ENCODE peak calls at places on chromosomes 1 and 21, in seven cellular contexts. P, N, X, T, C, Z and Q are unnamed samples. For H3K4me1, the result is how much of the 10 kb centered on the place peaks cover.

GRCh38 chr21:45989355-45990048 is 7.9 kb downstream of the COL6A1 start:
- DNase-seq in C (no peak), X (no peak), T (peak), Z (no peak), N (peak), P (no peak), Q (no peak)

GRCh38 chr1:206706806-206707205 is 22.1 kb downstream of the MAPKAPK2 start:
- DNase-seq in Z (no peak), X (no peak), T (no peak), C (no peak), P (no peak), N (no peak), Q (no peak)

GRCh38 chr21:14955936-14956520 is 108.8 kb downstream of the NRIP1 start:
- DNase-seq in X (no peak), N (no peak), C (no peak), P (no peak), Z (no peak), T (no peak), Q (no peak)

GRCh38 chr1:29245876-29246275 is 9.6 kb downstream of the PTPRU start:
- DNase-seq in N (no peak), P (peak), C (no peak), X (peak), Z (no peak), T (no peak), Q (no peak)

GRCh38 chr1:205477759-205478247 is 22.0 kb upstream of the BLACAT1 start:
- DNase-seq in Z (no peak), P (no peak), N (peak), C (peak), T (peak), X (peak), Q (no peak)

GRCh38 chr1:117572546-117572945 is 33.3 kb upstream of the TENT5C start:
- DNase-seq in T (peak), X (no peak), Z (peak), P (no peak), N (no peak), C (no peak), Q (no peak)

GRCh38 chr1:8061210-8061609 is 35.1 kb upstream of the ERRFI1 start:
- DNase-seq in N (no peak), P (no peak), C (peak), T (no peak), X (peak), Z (no peak), Q (no peak)

GRCh38 chr1:177800386-177801058 is 169.3 kb downstream of the SEC16B start:
- DNase-seq in Z (no peak), N (no peak), T (no peak), C (no peak), X (peak), P (no peak), Q (no peak)

GRCh38 chr21:40841524-40842196 is 5.3 kb downstream of the DSCAM start:
- DNase-seq in X (peak), T (peak), N (no peak), P (peak), Z (no peak), C (peak), Q (no peak)

GRCh38 chr21:29943885-29944284 is 4.1 kb upstream of the GRIK1 start:
- DNase-seq in P (peak), X (no peak), C (no peak), T (no peak), N (no peak), Z (no peak), Q (no peak)

GRCh38 chr21:45836268-45836655 is 145.3 kb upstream of the COL6A1 start:
- DNase-seq in Z (no peak), C (no peak), P (no peak), N (no peak), X (peak), T (no peak), Q (no peak)

GRCh38 chr1:50251592-50252165 is 143.0 kb downstream of the ELAVL4 start:
- DNase-seq in P (peak), T (no peak), C (no peak), Z (no peak), X (no peak), N (no peak), Q (no peak)

GRCh38 chr1:24009406-24009805 is 29.3 kb upstream of the SRSF10 start:
- DNase-seq in X (peak), N (no peak), C (peak), Z (no peak), T (no peak), P (no peak), Q (no peak)

GRCh38 chr1:208243851-208244583 is at the start of gene PLXNA2:
- DNase-seq in P (peak), X (peak), Z (peak), N (peak), C (peak), T (peak), Q (peak)

GRCh38 chr1:235326719-235327558 is 1.0 kb downstream of the ARID4B start:
- DNase-seq in X (peak), Z (peak), P (peak), C (peak), N (peak), T (peak), Q (no peak)

GRCh38 chr1:227940791-227941241 is 6.9 kb downstream of the WNT9A start:
- DNase-seq in X (no peak), C (no peak), P (no peak), Z (no peak), N (no peak), T (peak), Q (no peak)

GRCh38 chr1:184903111-184903692 is 71.1 kb downstream of the NIBAN1 start:
- DNase-seq in Z (no peak), X (no peak), P (no peak), T (no peak), N (no peak), C (no peak), Q (no peak)
- H3K27ac ChIP-seq in Z (no peak), X (no peak), P (no peak), T (no peak), N (no peak), C (no peak), Q (peak)

GRCh38 chr1:151800830-151801229 is 4.4 kb downstream of the LINGO4 start:
- DNase-seq in T (no peak), N (no peak), X (no peak), Z (no peak), P (no peak), C (no peak), Q (no peak)
- H3K4me1 ChIP-seq in T (under half), N (under half), X (under half), Z (under half), P (under half), C (under half), Q (under half)

GRCh38 chr1:159594581-159594980 is 7.0 kb downstream of the APCS start:
- DNase-seq in T (no peak), C (no peak), N (no peak), P (no peak), X (peak), Z (no peak), Q (no peak)
- H3K27ac ChIP-seq in T (no peak), C (no peak), N (no peak), P (no peak), X (no peak), Z (no peak), Q (no peak)

GRCh38 chr1:39106949-39107740 is 81.0 kb downstream of the NDUFS5 start:
- DNase-seq in X (no peak), Z (no peak), C (no peak), N (no peak), P (peak), T (no peak), Q (no peak)
- H3K4me1 ChIP-seq in X (under half), Z (under half), C (half or more), N (under half), P (under half), T (half or more), Q (half or more)

DNA sequence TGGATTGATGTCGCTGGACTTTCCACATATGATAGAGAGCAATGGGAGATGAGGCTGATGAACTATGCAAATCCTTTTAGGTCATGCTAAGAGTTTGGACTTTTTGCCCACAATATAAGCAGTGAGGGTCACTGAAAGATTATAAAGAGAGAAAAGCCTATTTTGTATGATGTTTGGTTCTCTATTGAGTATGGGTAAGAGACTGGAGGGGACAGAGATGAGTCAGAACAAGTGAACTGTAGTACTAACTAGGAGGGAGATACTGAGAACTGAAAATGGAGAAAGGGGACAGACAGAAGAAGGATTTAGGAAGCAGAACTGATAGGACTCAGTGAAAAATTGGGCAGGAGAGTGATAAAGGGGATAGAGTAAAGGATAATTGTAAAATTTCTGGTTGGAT is 9.3 kb downstream of the C1orf21 start:
- DNase-seq in T (no peak), P (no peak), X (no peak), Z (no peak), N (no peak), C (no peak), Q (no peak)
- H3K27ac ChIP-seq in T (no peak), P (no peak), X (no peak), Z (no peak), N (no peak), C (no peak), Q (no peak)

GRCh38 chr21:18467715-18468114 is 64.1 kb upstream of the TMPRSS15 start:
- DNase-seq in C (no peak), P (no peak), N (no peak), Z (no peak), X (no peak), T (no peak), Q (no peak)
- H3K4me1 ChIP-seq in C (under half), P (under half), N (under half), Z (under half), X (under half), T (under half), Q (under half)

GRCh38 chr1:43945898-43946243 is 879 bp upstream of the IPO13 start:
- DNase-seq in Z (no peak), C (no peak), P (no peak), T (no peak), X (no peak), N (no peak), Q (no peak)
- H3K27ac ChIP-seq in Z (peak), C (peak), P (no peak), T (peak), X (peak), N (no peak), Q (peak)

DNA sequence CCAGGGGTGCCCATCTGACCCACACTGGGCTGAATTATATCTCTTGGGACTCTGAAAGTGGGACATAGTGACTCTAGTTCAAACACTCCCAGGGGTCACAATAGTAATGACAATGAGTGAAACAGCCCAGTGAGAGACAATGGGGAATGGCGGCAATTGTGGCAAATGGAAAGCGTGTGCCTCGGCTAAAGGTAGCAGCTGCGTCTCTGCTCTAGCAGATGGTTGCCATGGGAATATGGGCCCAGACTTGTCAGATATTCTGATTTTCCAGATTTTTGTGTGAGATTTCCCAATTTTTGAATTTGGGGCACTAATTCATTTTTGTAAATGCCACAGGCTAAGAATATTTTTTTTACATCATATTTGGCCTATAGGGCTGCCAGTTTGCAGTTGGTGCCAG is 21.4 kb upstream of the PTP4A2 start:
- DNase-seq in X (no peak), T (no peak), N (no peak), C (no peak), Z (no peak), P (no peak), Q (no peak)
- H3K4me1 ChIP-seq in X (under half), T (half or more), N (under half), C (under half), Z (under half), P (under half), Q (under half)

DNA sequence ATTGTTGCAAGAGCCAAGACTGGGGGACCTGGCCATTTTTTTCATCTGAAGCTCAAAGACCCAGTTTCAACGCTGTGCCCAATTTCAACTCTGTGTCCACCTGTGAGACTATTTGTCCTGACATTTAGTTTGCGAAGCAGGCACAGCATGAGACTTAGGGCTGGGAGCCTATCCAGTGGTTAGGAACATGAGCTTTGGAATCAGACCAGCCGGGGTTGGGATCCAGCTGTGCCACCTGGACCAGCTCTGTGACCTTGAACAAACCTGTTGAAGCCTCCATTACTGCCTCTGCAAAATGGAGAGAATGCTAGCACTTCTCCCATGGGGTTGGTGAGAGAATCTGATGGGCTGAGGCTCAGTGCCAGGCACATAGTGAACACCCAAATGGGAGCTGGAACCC is 206.1 kb upstream of the TMEM51 start:
- DNase-seq in C (no peak), T (no peak), N (no peak), P (no peak), X (no peak), Z (no peak), Q (no peak)
- H3K27ac ChIP-seq in C (peak), T (peak), N (no peak), P (no peak), X (peak), Z (no peak), Q (peak)